ENCODE peak calls at places on chromosomes 16 and 17, in eight cellular contexts. F is mucosa of descending colon, E is IMR-90, N is colonic mucosa, X is breast epithelium, G is HCT116, P is choroid plexus epithelial cell, B is lung. R is an unnamed sample.

GRCh38 chr16:9012848-9013507 is 49.3 kb upstream of the USP7 start:
- DNase-seq in F (no peak), E (no peak), N (no peak), X (no peak), G (no peak), P (no peak), B (no peak), R (no peak)

GRCh38 chr16:2142942-2143868 is 5.2 kb upstream of the RAB26 start:
- DNase-seq in F (no peak), E (no peak), N (no peak), X (no peak), G (no peak), P (no peak), B (no peak), R (no peak)

GRCh38 chr17:81037783-81038733 is 3.1 kb downstream of the BAIAP2 start:
- DNase-seq in F (no peak), E (no peak), N (no peak), X (no peak), G (no peak), P (peak), B (peak), R (no peak)

GRCh38 chr16:69495821-69496220 is 69.9 kb upstream of the NFAT5 start:
- DNase-seq in F (no peak), E (no peak), N (no peak), X (no peak), G (no peak), P (no peak), B (no peak), R (no peak)

GRCh38 chr16:27217256-27217655 is 13.9 kb downstream of the KDM8 start:
- DNase-seq in F (no peak), E (peak), N (no peak), X (no peak), G (no peak), P (peak), B (no peak), R (no peak)

GRCh38 chr17:68843522-68843921 is 111.7 kb downstream of the ABCA8 start:
- DNase-seq in F (no peak), E (no peak), N (no peak), X (no peak), G (no peak), P (no peak), B (no peak), R (no peak)

GRCh38 chr17:73045722-73046121 is 46.8 kb downstream of the SLC39A11 start:
- DNase-seq in F (no peak), E (no peak), N (no peak), X (no peak), G (no peak), P (no peak), B (no peak), R (no peak)

GRCh38 chr17:47199627-47200324 is 9.4 kb upstream of the MYL4 start:
- DNase-seq in F (no peak), E (no peak), N (no peak), X (no peak), G (no peak), P (no peak), B (no peak), R (no peak)

GRCh38 chr17:68197997-68198930 is 49.6 kb upstream of the AMZ2 start:
- DNase-seq in F (peak), E (no peak), N (no peak), X (peak), G (no peak), P (no peak), B (no peak), R (no peak)

GRCh38 chr16:64892843-64893242 is 229.0 kb downstream of the CDH11 start:
- DNase-seq in F (no peak), E (peak), N (no peak), X (no peak), G (no peak), P (peak), B (no peak), R (no peak)

GRCh38 chr16:11966173-11966572 is 1.2 kb downstream of the TNFRSF17 start:
- DNase-seq in F (no peak), E (no peak), N (no peak), X (no peak), G (no peak), P (no peak), B (no peak), R (no peak)

GRCh38 chr17:80859004-80859941 is 132.4 kb upstream of the CHMP6 start:
- DNase-seq in F (peak), E (peak), N (peak), X (no peak), G (no peak), P (peak), B (peak), R (peak)

GRCh38 chr16:1707193-1707790 is 1.3 kb downstream of the MAPK8IP3 start:
- DNase-seq in F (peak), E (peak), N (no peak), X (no peak), G (no peak), P (peak), B (no peak), R (no peak)

GRCh38 chr17:44469676-44470075 is 33.5 kb downstream of the GPATCH8 start:
- DNase-seq in F (no peak), E (peak), N (no peak), X (no peak), G (no peak), P (no peak), B (no peak), R (no peak)
- H3K4me3 ChIP-seq in F (no peak), E (no peak), N (no peak), X (no peak), G (no peak), P (no peak), B (no peak), R (no peak)

GRCh38 chr16:58339452-58339938 is 44.7 kb upstream of the PRSS54 start:
- DNase-seq in F (no peak), E (no peak), N (no peak), X (no peak), G (peak), P (peak), B (no peak), R (no peak)
- TF ChIP-seq CTCF in F (no peak), E (peak), N (no peak), X (no peak), G (peak), P (peak), B (no peak), R (peak)

GRCh38 chr17:63961355-63962207 is 11.1 kb downstream of the SCN4A start:
- DNase-seq in F (peak), E (peak), N (peak), X (no peak), G (peak), P (peak), B (peak), R (no peak)
- H3K4me3 ChIP-seq in F (no peak), E (no peak), N (no peak), X (no peak), G (peak), P (no peak), B (no peak), R (peak)

GRCh38 chr17:71753070-71753469 is 367.8 kb upstream of the SOX9 start:
- DNase-seq in F (no peak), E (no peak), N (no peak), X (no peak), G (no peak), P (no peak), B (no peak), R (no peak)

GRCh38 chr17:71748872-71749271 is 371.9 kb upstream of the SOX9 start:
- DNase-seq in F (no peak), E (no peak), N (no peak), X (no peak), G (no peak), P (no peak), B (no peak), R (no peak)
- TF ChIP-seq CTCF in F (no peak), E (no peak), N (no peak), X (no peak), G (no peak), P (no peak), B (no peak), R (no peak)

GRCh38 chr17:57009737-57010445 is 32.0 kb downstream of the SCPEP1 start:
- DNase-seq in F (peak), E (peak), N (peak), X (no peak), G (peak), P (peak), B (peak), R (peak)
- H3K4me3 ChIP-seq in F (no peak), E (no peak), N (no peak), X (no peak), G (no peak), P (no peak), B (no peak), R (no peak)

DNA sequence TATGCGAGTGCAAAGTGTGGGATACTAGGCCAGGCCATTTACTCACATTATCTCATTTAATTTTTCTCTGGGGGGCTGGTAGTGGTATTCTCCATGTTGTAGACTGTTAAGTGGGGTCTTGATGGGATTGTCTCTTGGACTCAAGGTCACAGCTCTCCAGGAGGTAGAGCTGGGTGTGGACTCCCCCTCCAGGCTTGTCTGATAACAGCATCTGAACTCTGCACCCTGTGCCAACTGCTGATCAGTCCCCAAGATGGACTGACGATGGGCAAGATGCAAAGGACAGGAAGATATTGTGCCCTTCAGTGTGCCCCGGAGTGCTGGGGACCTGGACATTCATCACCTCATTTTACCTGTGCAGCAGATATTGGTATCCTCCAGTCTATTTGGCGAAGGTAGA is 147.8 kb downstream of the MSI2 start:
- DNase-seq in F (no peak), E (no peak), N (peak), X (no peak), G (peak), P (no peak), B (no peak), R (no peak)
- TF ChIP-seq CTCF in F (no peak), E (no peak), N (no peak), X (no peak), G (peak), P (no peak), B (no peak), R (peak)